ENCODE peak calls at places on chromosomes 16 and 17, in ten cellular contexts. Y, N, J, S, D, F, W, V, A and U are unnamed samples.
A peak's percentile ranks its signal among the peaks of the same experiment; 100 is the strongest.

GRCh38 chr17:7854851-7855642 is at the start of gene TMEM88:
- DNase-seq in Y (peak; percentile 96), N (peak; percentile 50), J (no peak), S (no peak), D (no peak), F (peak; percentile 83), W (no peak), V (no peak), A (no peak), U (peak; percentile 54)

GRCh38 chr17:44331249-44331760 is 6.7 kb upstream of the SLC25A39 start:
- DNase-seq in Y (peak; percentile 89), N (no peak), J (no peak), S (peak; percentile 90), D (no peak), F (peak; percentile 93), W (no peak), V (peak; percentile 87), A (peak; percentile 67), U (no peak)

GRCh38 chr16:50644730-50645129 is 36.4 kb downstream of the SNX20 start:
- DNase-seq in Y (peak; percentile 42), N (no peak), J (no peak), S (no peak), D (peak; percentile 55), F (peak; percentile 36), W (no peak), V (no peak), A (peak; percentile 34), U (no peak)

GRCh38 chr17:7774037-7774659 is 56.6 kb downstream of the DNAH2 start:
- DNase-seq in Y (no peak), N (no peak), J (no peak), S (no peak), D (no peak), F (no peak), W (no peak), V (peak; percentile 3), A (peak; percentile 59), U (no peak)

GRCh38 chr16:84930298-84931106 is 80.8 kb downstream of the ZDHHC7 start:
- DNase-seq in Y (no peak), N (no peak), J (no peak), S (no peak), D (no peak), F (no peak), W (no peak), V (no peak), A (no peak), U (no peak)

GRCh38 chr16:84884311-84885023 is 64.7 kb downstream of the CRISPLD2 start:
- DNase-seq in Y (peak; percentile 33), N (no peak), J (no peak), S (no peak), D (no peak), F (no peak), W (no peak), V (no peak), A (peak; percentile 85), U (no peak)

GRCh38 chr16:31243734-31244670 is 15.8 kb upstream of the ITGAM start:
- DNase-seq in Y (no peak), N (no peak), J (no peak), S (peak; percentile 79), D (no peak), F (no peak), W (no peak), V (no peak), A (no peak), U (no peak)

GRCh38 chr16:64417711-64418227 is 704.1 kb downstream of the CDH11 start:
- DNase-seq in Y (no peak), N (no peak), J (no peak), S (no peak), D (no peak), F (no peak), W (no peak), V (peak; percentile 53), A (no peak), U (no peak)

GRCh38 chr16:22638393-22639206 is 127.9 kb downstream of the NPIPB5 start:
- DNase-seq in Y (no peak), N (no peak), J (no peak), S (no peak), D (peak; percentile 59), F (no peak), W (no peak), V (no peak), A (no peak), U (no peak)

GRCh38 chr17:45160505-45161287 is 979 bp upstream of the HEXIM2 start:
- DNase-seq in Y (peak; percentile 95), N (peak; percentile 69), J (peak; percentile 85), S (peak; percentile 76), D (no peak), F (peak; percentile 95), W (no peak), V (peak; percentile 58), A (peak; percentile 51), U (peak; percentile 81)

GRCh38 chr16:85878875-85879274 is 20.1 kb upstream of the IRF8 start:
- DNase-seq in Y (peak; percentile 22), N (no peak), J (peak; percentile 75), S (no peak), D (peak; percentile 53), F (peak; percentile 17), W (peak; percentile 8), V (no peak), A (peak; percentile 5), U (no peak)

GRCh38 chr17:40850287-40850972 is 16.6 kb downstream of the KRT12 start:
- DNase-seq in Y (no peak), N (no peak), J (no peak), S (no peak), D (peak; percentile 35), F (no peak), W (no peak), V (no peak), A (no peak), U (no peak)

GRCh38 chr16:65406933-65407332 is 285.1 kb upstream of the CDH11 start:
- DNase-seq in Y (no peak), N (no peak), J (no peak), S (no peak), D (no peak), F (no peak), W (no peak), V (no peak), A (no peak), U (no peak)

GRCh38 chr17:81400154-81400938 is 5.1 kb downstream of the BAHCC1 start:
- DNase-seq in Y (peak; percentile 95), N (no peak), J (peak; percentile 81), S (no peak), D (no peak), F (peak; percentile 77), W (no peak), V (no peak), A (peak; percentile 56), U (peak; percentile 72)

GRCh38 chr16:20753727-20754126 is 10.1 kb upstream of the ACSM3 start:
- DNase-seq in Y (no peak), N (no peak), J (no peak), S (no peak), D (no peak), F (no peak), W (no peak), V (no peak), A (no peak), U (no peak)

DNA sequence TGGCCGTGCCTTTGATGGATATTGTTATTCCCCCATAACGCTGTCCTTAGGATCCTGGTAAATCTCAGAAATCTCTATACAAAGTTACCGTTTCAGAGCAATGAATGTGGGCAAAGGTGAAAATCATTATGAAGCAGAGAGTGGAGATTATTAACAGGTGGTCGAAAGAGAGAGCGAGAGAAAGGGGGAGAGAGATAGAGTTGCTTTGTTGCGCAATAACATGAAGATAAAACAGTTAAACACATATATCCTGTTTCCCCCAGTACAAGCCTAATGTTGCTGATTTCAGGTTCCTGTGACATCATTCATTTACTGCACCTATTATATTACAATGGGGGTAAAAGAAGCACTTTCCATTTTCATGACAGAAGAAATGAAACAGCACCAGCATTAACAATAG is 535.4 kb upstream of the RBFOX1 start:
- DNase-seq in Y (no peak), N (no peak), J (no peak), S (no peak), D (no peak), F (no peak), W (no peak), V (no peak), A (no peak), U (no peak)
- H3K27ac ChIP-seq in Y (no peak overlapping the region), N (no peak overlapping the region), J (no peak overlapping the region), S (no peak overlapping the region), D (no peak overlapping the region), F (no peak overlapping the region), W (no peak overlapping the region), V (no peak overlapping the region), A (no peak overlapping the region), U (no peak overlapping the region)

DNA sequence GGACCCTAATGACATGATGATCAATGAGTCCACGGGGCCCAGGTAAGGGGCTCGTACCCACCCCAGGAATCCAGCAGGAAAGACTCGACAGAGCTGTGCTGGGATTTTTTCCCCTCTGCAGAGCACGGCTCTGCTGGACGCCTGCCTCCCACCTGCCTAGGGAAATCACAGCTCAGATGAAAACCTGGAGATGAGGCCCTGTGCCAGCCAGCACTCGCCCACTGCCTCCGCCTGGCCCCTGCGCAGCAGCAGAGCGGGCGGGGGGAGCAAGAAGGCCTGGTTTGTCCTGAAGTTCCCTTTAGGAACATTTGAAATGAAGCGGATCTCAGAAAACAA is 48.1 kb downstream of the RBFOX3 start:
- DNase-seq in Y (no peak), N (no peak), J (no peak), S (no peak), D (no peak), F (no peak), W (no peak), V (no peak), A (no peak), U (peak; percentile 24)
- H3K27ac ChIP-seq in Y (no peak overlapping the region), N (no peak overlapping the region), J (no peak overlapping the region), S (no peak overlapping the region), D (no peak overlapping the region), F (no peak overlapping the region), W (no peak overlapping the region), V (no peak overlapping the region), A (no peak overlapping the region), U (no peak overlapping the region)

GRCh38 chr17:78650093-78650715 is 73.0 kb upstream of the DNAH17 start:
- DNase-seq in Y (no peak), N (no peak), J (no peak), S (no peak), D (no peak), F (peak; percentile 24), W (no peak), V (no peak), A (no peak), U (no peak)
- H3K27ac ChIP-seq in Y (no peak overlapping the region), N (no peak overlapping the region), J (no peak overlapping the region), S (no peak overlapping the region), D (no peak overlapping the region), F (no peak overlapping the region), W (no peak overlapping the region), V (no peak overlapping the region), A (no peak overlapping the region), U (no peak overlapping the region)

DNA sequence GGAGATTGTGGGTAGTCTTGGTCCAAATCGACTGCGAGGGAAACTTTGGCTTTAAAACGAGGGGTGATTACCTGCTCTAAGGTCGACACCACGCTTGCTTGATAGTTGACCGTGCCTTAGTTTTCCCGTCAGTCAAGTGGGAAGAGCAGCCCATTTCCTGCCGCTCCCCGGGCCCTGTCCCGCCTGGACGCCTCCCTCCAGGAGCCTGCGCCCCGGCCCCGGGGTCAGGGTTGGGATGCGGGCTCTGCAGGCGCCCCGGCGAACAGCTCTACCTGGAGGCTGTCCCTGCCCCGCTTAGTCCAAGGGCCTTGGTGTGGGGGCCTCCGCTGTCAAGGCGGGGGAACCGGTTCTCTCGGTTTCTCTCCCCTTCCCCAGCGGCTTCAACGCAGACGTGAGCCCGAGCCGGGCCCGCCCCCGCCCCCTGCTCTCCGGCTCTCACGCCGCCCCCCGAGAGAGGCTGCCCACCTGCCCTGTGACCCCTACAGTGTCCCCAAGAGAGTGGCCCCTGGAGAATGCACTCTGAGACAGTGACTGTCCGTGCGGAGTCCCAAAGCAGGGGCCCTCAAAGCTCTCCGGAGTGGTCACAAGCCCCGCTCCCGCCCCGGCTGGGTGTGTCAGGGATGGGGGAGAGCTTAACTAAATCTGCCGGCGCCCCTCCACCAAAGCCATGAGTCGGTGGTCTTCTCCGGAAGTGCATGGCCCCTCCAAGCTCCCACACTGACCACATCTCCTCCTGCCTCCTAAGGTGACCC is 117.4 kb upstream of the SMURF2 start:
- DNase-seq in Y (peak; percentile 41), N (no peak), J (peak; percentile 46), S (no peak), D (no peak), F (peak; percentile 73), W (no peak), V (no peak), A (no peak), U (peak; percentile 63)
- H3K27ac ChIP-seq in Y (no peak overlapping the region), N (peak overlapping the region; percentile 89), J (no peak overlapping the region), S (no peak overlapping the region), D (peak overlapping the region; percentile 86), F (no peak overlapping the region), W (no peak overlapping the region), V (no peak overlapping the region), A (no peak overlapping the region), U (peak overlapping the region; percentile 88)